ENCODE peak calls at places on chromosomes 16 and 17, in six cellular contexts. A, S, F, W, Z and E are unnamed samples.

GRCh38 chr17:17682737-17683675 is 1.7 kb downstream of the RAI1 start:
- DNase-seq in A (no peak), Z (peak; percentile 79), F (peak; percentile 88), S (peak; percentile 79), W (peak; percentile 47), E (peak; percentile 58)

GRCh38 chr17:35051183-35051578 is 12.3 kb downstream of the RFFL start:
- DNase-seq in S (no peak), Z (no peak), F (no peak), A (no peak), W (no peak), E (no peak)

GRCh38 chr17:75001915-75002843 is 10.3 kb upstream of the MRPL58 start:
- DNase-seq in S (peak; percentile 39), W (no peak), Z (no peak), F (no peak), A (no peak), E (no peak)

GRCh38 chr16:73483076-73483791 is 435.3 kb upstream of the ZFHX3 start:
- DNase-seq in Z (no peak), F (peak; percentile 86), S (no peak), A (no peak), W (no peak), E (no peak)

GRCh38 chr17:80860703-80861359 is 130.8 kb upstream of the CHMP6 start:
- DNase-seq in W (no peak), F (no peak), S (peak; percentile 22), A (no peak), Z (no peak), E (no peak)

GRCh38 chr17:67020293-67020766 is 24.0 kb upstream of the CACNG1 start:
- DNase-seq in S (no peak), F (peak; percentile 65), W (peak; percentile 14), Z (no peak), A (no peak), E (no peak)

GRCh38 chr17:77948690-77949114 is 9.8 kb upstream of the TNRC6C start:
- DNase-seq in W (no peak), S (no peak), A (no peak), Z (peak; percentile 66), F (peak; percentile 60), E (peak; percentile 80)

GRCh38 chr17:1000597-1001490 is 3.9 kb downstream of the TIMM22 start:
- DNase-seq in A (no peak), Z (peak; percentile 75), S (peak; percentile 77), F (no peak), W (no peak), E (no peak)

GRCh38 chr16:88339926-88340754 is 42.6 kb upstream of the ZNF469 start:
- DNase-seq in W (no peak), A (no peak), Z (no peak), S (peak; percentile 35), F (no peak), E (no peak)

GRCh38 chr17:81967244-81967532 is 6.2 kb upstream of the NOTUM start:
- DNase-seq in F (no peak), Z (no peak), W (no peak), S (no peak), A (no peak), E (no peak)

GRCh38 chr17:30720013-30720471 is 104.5 kb downstream of the CRLF3 start:
- DNase-seq in F (no peak), Z (no peak), S (peak; percentile 44), W (no peak), A (no peak), E (no peak)

GRCh38 chr17:27800522-27800921 is at the start of gene NOS2:
- DNase-seq in A (no peak), W (no peak), Z (no peak), S (no peak), F (no peak), E (no peak)

GRCh38 chr17:49312722-49313121 is 49.3 kb downstream of the ZNF652 start:
- DNase-seq in F (no peak), A (no peak), W (no peak), S (no peak), Z (no peak), E (no peak)

GRCh38 chr17:45345554-45346254 is 28.9 kb upstream of the MAP3K14 start:
- DNase-seq in S (no peak), A (no peak), F (no peak), W (no peak), Z (peak; percentile 47), E (no peak)

GRCh38 chr17:47317119-47317518 is 6.6 kb upstream of the EFCAB13 start:
- DNase-seq in A (no peak), Z (no peak), F (no peak), S (no peak), W (no peak), E (no peak)

GRCh38 chr16:84247341-84247740 is 7.5 kb upstream of the KCNG4 start:
- DNase-seq in F (no peak), W (no peak), S (no peak), Z (no peak), A (no peak), E (no peak)

GRCh38 chr17:8674344-8675305 is 44.1 kb upstream of the MYH10 start:
- DNase-seq in S (peak; percentile 54), Z (no peak), F (no peak), W (no peak), A (no peak), E (no peak)